ENCODE peak calls at places on chromosomes 1 and 21, in eight cellular contexts. I, C, T, W, R, F, B and N are unnamed samples.

GRCh38 chr1:3069491-3070303 is 694 bp downstream of the PRDM16 start:
- DNase-seq in C (peak), W (no peak), B (peak), R (peak), F (peak), T (no peak), I (peak), N (no peak)

GRCh38 chr1:201024251-201024998 is 911 bp upstream of the KIF21B start:
- DNase-seq in C (no peak), R (no peak), W (no peak), B (no peak), T (no peak), F (no peak), I (no peak), N (peak)

GRCh38 chr21:33901421-33902288 is 13.9 kb downstream of the ATP5PO start:
- DNase-seq in C (no peak), R (peak), B (peak), F (peak), W (peak), I (peak), T (no peak), N (no peak)

GRCh38 chr21:20802631-20803260 is 195.5 kb upstream of the NCAM2 start:
- DNase-seq in B (no peak), I (no peak), C (no peak), F (no peak), W (no peak), R (no peak), T (no peak), N (no peak)

GRCh38 chr1:1956101-1956500 is 37.0 kb upstream of the TMEM52 start:
- DNase-seq in R (no peak), W (no peak), T (no peak), I (no peak), B (no peak), F (no peak), C (no peak), N (no peak)

GRCh38 chr1:230681599-230681998 is 32.3 kb downstream of the AGT start:
- DNase-seq in W (no peak), C (no peak), I (peak), T (no peak), B (no peak), R (no peak), F (no peak), N (no peak)

GRCh38 chr1:62917805-62918204 is 133.9 kb downstream of the ATG4C start:
- DNase-seq in C (no peak), B (no peak), I (no peak), R (no peak), T (no peak), F (no peak), W (no peak), N (no peak)

GRCh38 chr1:155116113-155116764 is 11.4 kb upstream of the EFNA1 start:
- DNase-seq in B (no peak), R (no peak), W (no peak), F (no peak), T (no peak), C (no peak), I (no peak), N (no peak)

GRCh38 chr1:42476605-42477004 is 13.5 kb downstream of the CCDC30 start:
- DNase-seq in I (no peak), F (no peak), R (no peak), C (no peak), B (no peak), W (no peak), T (no peak), N (no peak)

GRCh38 chr1:150974580-150975478 is at the start of gene CERS2:
- DNase-seq in F (peak), T (peak), C (peak), B (peak), R (peak), W (peak), I (peak), N (peak)

GRCh38 chr1:223683586-223684487 is 18.3 kb upstream of the CAPN8 start:
- DNase-seq in T (peak), F (peak), R (no peak), B (peak), C (peak), W (no peak), I (peak), N (no peak)

GRCh38 chr1:46039571-46040052 is 92.8 kb downstream of the PIK3R3 start:
- DNase-seq in F (no peak), W (no peak), T (no peak), I (peak), C (peak), R (peak), B (peak), N (no peak)

GRCh38 chr1:34929497-34929852 is at the start of gene DLGAP3:
- DNase-seq in I (no peak), R (no peak), T (no peak), C (peak), B (no peak), W (no peak), F (no peak), N (no peak)

GRCh38 chr1:35449334-35450008 is 107.7 kb downstream of the KIAA0319L start:
- DNase-seq in I (peak), R (no peak), W (no peak), B (no peak), C (no peak), T (no peak), F (no peak), N (no peak)

GRCh38 chr1:227947425-227947677 is 381 bp downstream of the WNT9A start:
- DNase-seq in I (peak), F (no peak), T (no peak), B (no peak), W (no peak), R (peak), C (peak), N (no peak)

GRCh38 chr1:56577859-56578663 is 1.3 kb downstream of the PLPP3 start:
- DNase-seq in R (peak), B (peak), I (peak), C (peak), W (peak), F (peak), T (no peak), N (no peak)

GRCh38 chr1:175530167-175530566 is 213.2 kb downstream of the TNR start:
- DNase-seq in T (no peak), B (no peak), C (no peak), R (no peak), W (no peak), F (no peak), I (no peak), N (no peak)

GRCh38 chr1:155970531-155971167 is 7.7 kb downstream of the ARHGEF2 start:
- DNase-seq in C (peak), I (no peak), T (no peak), R (peak), F (peak), B (peak), W (peak), N (peak)

DNA sequence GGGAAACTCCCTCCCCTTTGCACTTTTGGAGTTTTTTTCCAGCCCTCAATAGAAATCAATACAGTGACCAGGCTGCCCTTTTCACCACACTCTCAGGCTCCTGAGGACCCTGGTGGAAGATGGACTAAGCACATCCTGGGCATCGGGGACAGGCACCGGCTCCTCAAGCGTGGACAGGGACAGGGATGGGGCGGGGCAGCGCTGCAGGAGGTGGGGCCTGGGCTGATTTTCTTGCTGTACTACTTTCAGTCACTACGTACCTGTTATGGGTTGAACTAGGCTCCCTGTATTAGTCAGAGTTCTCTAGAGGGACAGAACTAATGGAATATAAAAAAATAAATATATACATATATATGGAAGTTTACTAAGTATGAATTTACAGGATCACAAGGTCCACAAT is 2.5 kb downstream of the MX2 start:
- DNase-seq in R (no peak), F (no peak), C (no peak), B (no peak), T (no peak), I (no peak), W (no peak), N (no peak)
- H3K27ac ChIP-seq in R (no peak), F (no peak), C (no peak), B (no peak), T (peak), I (no peak), W (peak), N (no peak)

GRCh38 chr1:99546432-99547416 is 99.2 kb upstream of the PALMD start:
- DNase-seq in T (no peak), R (no peak), F (no peak), I (no peak), B (no peak), W (no peak), C (no peak), N (no peak)

GRCh38 chr1:99553301-99553700 is 92.6 kb upstream of the PALMD start:
- DNase-seq in T (no peak), F (no peak), C (no peak), I (no peak), B (no peak), R (no peak), W (no peak), N (no peak)

GRCh38 chr1:99552215-99552614 is 93.7 kb upstream of the PALMD start:
- DNase-seq in T (no peak), R (no peak), C (no peak), B (no peak), I (no peak), F (no peak), W (no peak), N (no peak)

GRCh38 chr1:99544328-99544727 is 101.6 kb upstream of the PALMD start:
- DNase-seq in R (no peak), C (no peak), W (no peak), I (peak), F (no peak), T (no peak), B (no peak), N (no peak)

GRCh38 chr1:99548924-99549605 is 96.8 kb upstream of the PALMD start:
- DNase-seq in W (no peak), C (no peak), T (no peak), I (peak), F (no peak), B (peak), R (no peak), N (no peak)
- H3K27ac ChIP-seq in W (peak), C (no peak), T (no peak), I (no peak), F (no peak), B (peak), R (no peak), N (no peak)

GRCh38 chr21:36964832-36965719 is 1.4 kb downstream of the HLCS start:
- DNase-seq in F (no peak), R (no peak), C (no peak), I (no peak), B (no peak), T (no peak), W (no peak), N (no peak)
- H3K27ac ChIP-seq in F (no peak), R (no peak), C (no peak), I (peak), B (no peak), T (no peak), W (no peak), N (no peak)

DNA sequence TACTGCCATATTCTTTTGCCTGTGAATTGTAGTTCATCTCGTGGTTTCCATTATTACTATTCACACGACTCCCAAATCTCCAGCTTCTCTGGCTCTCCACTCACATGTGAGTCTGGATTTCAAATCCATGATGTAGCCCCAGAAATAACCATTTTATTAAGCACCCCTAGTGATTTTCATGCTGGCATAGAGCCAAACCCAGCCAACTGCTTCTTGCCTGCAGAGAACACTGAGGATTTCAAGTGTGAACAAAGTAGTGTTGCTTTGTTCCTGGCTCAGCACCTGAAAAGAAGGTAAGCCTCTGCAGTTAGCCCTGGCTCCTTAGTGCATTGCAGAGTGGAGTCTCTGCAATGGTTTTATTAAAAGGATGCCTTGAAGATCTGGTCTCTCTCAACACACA is 25.9 kb downstream of the UTP25 start:
- DNase-seq in C (no peak), W (no peak), I (no peak), F (no peak), R (no peak), T (no peak), B (no peak), N (no peak)
- H3K27ac ChIP-seq in C (no peak), W (no peak), I (no peak), F (no peak), R (no peak), T (no peak), B (no peak), N (peak)

GRCh38 chr1:167708940-167709389 is 12.8 kb upstream of the MPZL1 start:
- DNase-seq in C (no peak), F (no peak), I (no peak), W (no peak), T (no peak), R (no peak), B (no peak), N (no peak)

GRCh38 chr1:167713330-167714081 is 8.3 kb upstream of the MPZL1 start:
- DNase-seq in C (peak), B (peak), R (peak), F (peak), I (no peak), W (no peak), T (peak), N (no peak)

GRCh38 chr1:167714098-167714850 is 7.5 kb upstream of the MPZL1 start:
- DNase-seq in C (peak), R (peak), T (peak), B (peak), F (peak), W (peak), I (peak), N (peak)

GRCh38 chr1:167710836-167711235 is 10.9 kb upstream of the MPZL1 start:
- DNase-seq in F (no peak), T (no peak), R (no peak), I (no peak), W (no peak), C (no peak), B (no peak), N (no peak)

DNA sequence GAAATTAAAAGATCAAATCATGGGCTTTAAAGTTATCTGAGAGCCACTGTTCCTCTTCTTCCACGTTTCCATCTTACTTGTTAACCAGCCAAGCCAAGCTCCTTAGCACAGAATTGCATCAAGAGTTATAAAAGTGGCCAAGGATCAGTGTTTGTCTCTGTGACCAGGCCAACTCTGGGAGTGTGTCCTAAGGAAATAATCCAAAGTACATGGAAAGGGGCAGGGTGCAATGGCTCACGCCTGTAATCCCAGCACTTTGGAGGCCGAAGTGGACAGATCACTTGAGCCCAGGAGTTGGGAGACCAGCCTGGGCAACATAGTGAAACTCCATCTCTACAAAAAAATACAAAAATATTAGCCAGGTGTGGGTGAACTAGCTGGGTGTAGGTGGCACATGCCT is 10.0 kb upstream of the MPZL1 start:
- DNase-seq in F (peak), W (no peak), I (no peak), B (no peak), R (no peak), C (peak), T (no peak), N (no peak)
- H3K27ac ChIP-seq in F (peak), W (no peak), I (no peak), B (no peak), R (no peak), C (no peak), T (no peak), N (no peak)